ENCODE peak calls at places on chromosome 22, in five cellular contexts. L, T, O, R and N are unnamed samples.
A peak's percentile ranks its signal among the peaks of the same experiment; 100 is the strongest.

GRCh38 chr22:40487663-40488249 is 117.4 kb downstream of the SGSM3 start:
- DNase-seq in R (no peak), L (no peak), T (no peak), O (no peak), N (no peak)

GRCh38 chr22:19177164-19178064 is 1.1 kb downstream of the SLC25A1 start:
- DNase-seq in O (no peak), L (peak; percentile 54), T (no peak), R (no peak), N (no peak)

GRCh38 chr22:49064836-49065235 is 762.8 kb downstream of the BRD1 start:
- DNase-seq in R (no peak), L (no peak), O (no peak), T (peak; percentile 2), N (no peak)

GRCh38 chr22:46079861-46080821 is 70.2 kb upstream of the PPARA start:
- DNase-seq in T (peak; percentile 95), L (no peak), O (no peak), R (no peak), N (peak; percentile 89)

GRCh38 chr22:23749747-23750373 is 1.1 kb downstream of the ZNF70 start:
- DNase-seq in O (no peak), L (no peak), R (no peak), T (no peak), N (no peak)

GRCh38 chr22:43923631-43924548 is at the start of gene PNPLA3:
- DNase-seq in R (peak; percentile 88), L (peak; percentile 99), O (peak; percentile 90), T (peak; percentile 94), N (peak; percentile 94)

GRCh38 chr22:20392983-20393704 is 807 bp upstream of the ZNF74 start:
- DNase-seq in L (peak; percentile 28), O (peak; percentile 46), T (no peak), R (no peak), N (no peak)

GRCh38 chr22:30386608-30386959 is 627 bp downstream of the RNF215 start:
- DNase-seq in L (no peak), R (no peak), O (no peak), T (no peak), N (no peak)

GRCh38 chr22:37283393-37283937 is 1.2 kb downstream of the CYTH4 start:
- DNase-seq in O (no peak), R (no peak), T (no peak), L (no peak), N (no peak)

GRCh38 chr22:19972652-19973550 is 31.3 kb upstream of the TXNRD2 start:
- DNase-seq in T (no peak), O (no peak), R (no peak), L (no peak), N (no peak)

GRCh38 chr22:42656578-42656977 is 7.4 kb upstream of the CYB5R3 start:
- DNase-seq in T (no peak), O (no peak), R (no peak), L (no peak), N (no peak)

GRCh38 chr22:19097518-19097917 is 24.7 kb downstream of the DGCR2 start:
- DNase-seq in O (no peak), R (no peak), T (no peak), L (no peak), N (no peak)

GRCh38 chr22:48719978-48720661 is 1107.6 kb downstream of the BRD1 start:
- DNase-seq in O (no peak), T (peak; percentile 30), R (no peak), L (peak; percentile 83), N (no peak)

GRCh38 chr22:42991010-42991651 is 23.8 kb downstream of the PACSIN2 start:
- DNase-seq in T (no peak), O (no peak), R (peak; percentile 81), L (no peak), N (no peak)

GRCh38 chr22:37996079-37996478 is 11.7 kb upstream of the SOX10 start:
- DNase-seq in R (no peak), O (no peak), L (peak; percentile 68), T (no peak), N (no peak)

GRCh38 chr22:23751441-23751996 is 607 bp upstream of the ZNF70 start:
- DNase-seq in L (peak; percentile 75), R (no peak), O (no peak), T (no peak), N (peak; percentile 46)

GRCh38 chr22:45731041-45731797 is 59.6 kb downstream of the ATXN10 start:
- DNase-seq in L (no peak), R (peak; percentile 44), T (no peak), O (no peak), N (no peak)

GRCh38 chr22:39655736-39656285 is 85.3 kb downstream of the CACNA1I start:
- DNase-seq in T (no peak), O (no peak), R (no peak), L (no peak), N (no peak)

GRCh38 chr22:37514526-37515051 is 4.6 kb downstream of the CARD10 start:
- DNase-seq in R (no peak), O (no peak), L (no peak), T (no peak), N (no peak)

GRCh38 chr22:42922374-42923177 is 65.5 kb upstream of the ARFGAP3 start:
- DNase-seq in T (no peak), O (no peak), L (no peak), R (no peak), N (peak; percentile 20)

GRCh38 chr22:41217553-41218157 is 12.5 kb downstream of the L3MBTL2 start:
- DNase-seq in L (peak; percentile 62), T (peak; percentile 88), R (peak; percentile 38), O (peak; percentile 64), N (no peak)

GRCh38 chr22:50708996-50709395 is 29.0 kb upstream of the ACR start:
- DNase-seq in L (no peak), O (no peak), T (peak; percentile 23), R (no peak), N (no peak)

GRCh38 chr22:44455151-44455962 is 42.7 kb downstream of the RTL6 start:
- DNase-seq in L (peak; percentile 38), O (peak; percentile 42), R (no peak), T (no peak), N (no peak)

GRCh38 chr22:46537221-46537945 is at the start of gene CELSR1:
- DNase-seq in T (no peak), O (no peak), L (peak; percentile 87), R (no peak), N (no peak)

GRCh38 chr22:43789452-43789851 is 22.7 kb downstream of the EFCAB6 start:
- DNase-seq in R (peak; percentile 33), O (no peak), L (no peak), T (peak; percentile 90), N (peak; percentile 38)

GRCh38 chr22:30705710-30706651 is 11.3 kb downstream of the OSBP2 start:
- DNase-seq in L (peak; percentile 87), R (peak; percentile 5), O (no peak), T (no peak), N (peak; percentile 72)